ENCODE peak calls at places on chromosome 5, in seven cellular contexts. V is fibroblast of the aortic adventitia, T is head of caudate nucleus, K is HepG2, L is AG09309, W is mucosa of gallbladder, P is GM12864. E is an unnamed sample.

GRCh38 chr5:125137535-125137934 is 391.1 kb upstream of the ZNF608 start:
- DNase-seq in L (no peak), T (no peak), K (peak), P (no peak), V (no peak), W (no peak), E (no peak)

GRCh38 chr5:5560016-5560415 is 137.5 kb downstream of the ICE1 start:
- DNase-seq in L (no peak), T (no peak), K (no peak), W (no peak), V (no peak), P (no peak), E (no peak)

GRCh38 chr5:5165541-5166002 is 25.4 kb downstream of the ADAMTS16 start:
- DNase-seq in V (no peak), T (no peak), K (no peak), W (no peak), L (peak), P (no peak), E (no peak)

GRCh38 chr5:66144799-66145390 is 795 bp downstream of the SREK1 start:
- DNase-seq in T (no peak), K (peak), P (peak), W (no peak), V (no peak), L (no peak), E (no peak)

GRCh38 chr5:38789777-38790176 is 56.0 kb upstream of the OSMR start:
- DNase-seq in V (no peak), P (no peak), W (no peak), T (no peak), K (no peak), L (no peak), E (no peak)

GRCh38 chr5:103119067-103119764 is 722 bp downstream of the GIN1 start:
- DNase-seq in T (no peak), P (no peak), K (peak), L (no peak), W (no peak), V (no peak), E (no peak)

GRCh38 chr5:13322769-13323168 is 621.7 kb downstream of the DNAH5 start:
- DNase-seq in V (peak), L (no peak), K (no peak), P (no peak), W (no peak), T (no peak), E (no peak)

GRCh38 chr5:55897905-55898304 is 46.7 kb downstream of the IL31RA start:
- DNase-seq in T (no peak), W (no peak), P (no peak), K (peak), L (peak), V (peak), E (no peak)

GRCh38 chr5:75465480-75465879 is 45.9 kb downstream of the CERT1 start:
- DNase-seq in T (no peak), P (no peak), L (peak), W (no peak), K (no peak), V (peak), E (no peak)

E was measured in hepatocyte.